ENCODE peak calls at places on chromosomes 7 and 10, in six cellular contexts. One of them, this sample, is unnamed.

GRCh38 chr10:34742456-34742855 is 72.6 kb downstream of the PARD3 start:
- DNase-seq in tibial artery: no peak
- DNase-seq in amniotic stem cell: no peak
- DNase-seq in GM04503: no peak
- DNase-seq in MV-4-11: no peak
- DNase-seq in AG08395: no peak
- DNase-seq in this sample: no peak

GRCh38 chr10:63605568-63605967 is 84.4 kb downstream of the REEP3 start:
- DNase-seq in GM04503: no peak
- DNase-seq in tibial artery: no peak
- DNase-seq in AG08395: no peak
- DNase-seq in amniotic stem cell: no peak
- DNase-seq in MV-4-11: no peak
- DNase-seq in this sample: no peak

GRCh38 chr10:72097448-72098300 is 9.3 kb upstream of the SPOCK2 start:
- DNase-seq in GM04503: peak; percentile 51
- DNase-seq in MV-4-11: no peak
- DNase-seq in AG08395: peak; percentile 50
- DNase-seq in amniotic stem cell: peak; percentile 71
- DNase-seq in tibial artery: no peak
- DNase-seq in this sample: no peak

GRCh38 chr7:13800694-13801448 is 188.6 kb downstream of the ETV1 start:
- DNase-seq in MV-4-11: no peak
- DNase-seq in tibial artery: no peak
- DNase-seq in AG08395: peak; percentile 71
- DNase-seq in amniotic stem cell: no peak
- DNase-seq in GM04503: no peak
- DNase-seq in this sample: no peak

GRCh38 chr7:141700291-141700847 is 1.6 kb downstream of the DENND11 start:
- DNase-seq in AG08395: no peak
- DNase-seq in MV-4-11: no peak
- DNase-seq in amniotic stem cell: no peak
- DNase-seq in tibial artery: no peak
- DNase-seq in GM04503: no peak
- DNase-seq in this sample: no peak

GRCh38 chr7:47508389-47509380 is 73.2 kb downstream of the TNS3 start:
- DNase-seq in AG08395: no peak
- DNase-seq in GM04503: no peak
- DNase-seq in MV-4-11: no peak
- DNase-seq in amniotic stem cell: no peak
- DNase-seq in tibial artery: peak; percentile 27
- DNase-seq in this sample: peak; percentile 38

GRCh38 chr7:116616555-116617059 is 55.4 kb upstream of the MET start:
- DNase-seq in GM04503: no peak
- DNase-seq in tibial artery: no peak
- DNase-seq in MV-4-11: no peak
- DNase-seq in amniotic stem cell: no peak
- DNase-seq in AG08395: peak; percentile 14
- DNase-seq in this sample: no peak

GRCh38 chr10:117365612-117366011 is 9.6 kb downstream of the PDZD8 start:
- DNase-seq in MV-4-11: no peak
- DNase-seq in tibial artery: no peak
- DNase-seq in GM04503: no peak
- DNase-seq in amniotic stem cell: no peak
- DNase-seq in AG08395: no peak
- DNase-seq in this sample: no peak

GRCh38 chr10:79318369-79318768 is 28.9 kb upstream of the PPIF start:
- DNase-seq in MV-4-11: no peak
- DNase-seq in amniotic stem cell: no peak
- DNase-seq in tibial artery: no peak
- DNase-seq in GM04503: no peak
- DNase-seq in AG08395: no peak
- DNase-seq in this sample: no peak

GRCh38 chr10:111338798-111339197 is 262.0 kb downstream of the ADRA2A start:
- DNase-seq in AG08395: no peak
- DNase-seq in MV-4-11: no peak
- DNase-seq in tibial artery: no peak
- DNase-seq in amniotic stem cell: no peak
- DNase-seq in GM04503: no peak
- DNase-seq in this sample: no peak

GRCh38 chr10:408223-408622 is 273.0 kb downstream of the ZMYND11 start:
- DNase-seq in GM04503: peak; percentile 52
- DNase-seq in tibial artery: no peak
- DNase-seq in amniotic stem cell: no peak
- DNase-seq in MV-4-11: no peak
- DNase-seq in AG08395: peak; percentile 25
- DNase-seq in this sample: no peak

GRCh38 chr10:7417103-7417623 is 6.3 kb upstream of the SFMBT2 start:
- DNase-seq in amniotic stem cell: no peak
- DNase-seq in AG08395: peak; percentile 17
- DNase-seq in MV-4-11: peak; percentile 70
- DNase-seq in tibial artery: no peak
- DNase-seq in GM04503: no peak
- DNase-seq in this sample: no peak

GRCh38 chr10:32377458-32378370 is 30.8 kb upstream of the EPC1 start:
- DNase-seq in amniotic stem cell: peak; percentile 9
- DNase-seq in AG08395: peak; percentile 41
- DNase-seq in MV-4-11: peak; percentile 73
- DNase-seq in GM04503: no peak
- DNase-seq in tibial artery: no peak
- DNase-seq in this sample: no peak

GRCh38 chr7:120588411-120588810 is 269.5 kb downstream of the TSPAN12 start:
- DNase-seq in GM04503: no peak
- DNase-seq in MV-4-11: no peak
- DNase-seq in amniotic stem cell: no peak
- DNase-seq in tibial artery: no peak
- DNase-seq in AG08395: no peak
- DNase-seq in this sample: no peak

GRCh38 chr10:122990278-122990677 is 10.1 kb downstream of the PSTK start:
- DNase-seq in tibial artery: no peak
- DNase-seq in amniotic stem cell: no peak
- DNase-seq in GM04503: no peak
- DNase-seq in MV-4-11: no peak
- DNase-seq in AG08395: no peak
- DNase-seq in this sample: no peak

GRCh38 chr10:46245381-46245900 is 41.4 kb upstream of the ANTXRL start:
- DNase-seq in MV-4-11: no peak
- DNase-seq in AG08395: no peak
- DNase-seq in tibial artery: peak; percentile 32
- DNase-seq in GM04503: no peak
- DNase-seq in amniotic stem cell: no peak
- DNase-seq in this sample: peak; percentile 20

GRCh38 chr10:73789659-73790055 is 4.3 kb downstream of the ZSWIM8 start:
- DNase-seq in AG08395: no peak
- DNase-seq in GM04503: no peak
- DNase-seq in MV-4-11: no peak
- DNase-seq in amniotic stem cell: no peak
- DNase-seq in tibial artery: no peak
- DNase-seq in this sample: peak; percentile 26

GRCh38 chr10:97454330-97455036 is 8.5 kb downstream of the ZDHHC16 start:
- DNase-seq in AG08395: no peak
- DNase-seq in amniotic stem cell: no peak
- DNase-seq in GM04503: no peak
- DNase-seq in tibial artery: no peak
- DNase-seq in MV-4-11: no peak
- DNase-seq in this sample: no peak

GRCh38 chr10:62250594-62251198 is 17.9 kb downstream of the RTKN2 start:
- DNase-seq in AG08395: no peak
- DNase-seq in amniotic stem cell: no peak
- DNase-seq in GM04503: no peak
- DNase-seq in tibial artery: no peak
- DNase-seq in MV-4-11: no peak
- DNase-seq in this sample: no peak